ENCODE peak calls at places on chromosomes 11 and 22, in five cellular contexts. N is tibial artery, F is lower lobe of right lung, C is spleen, Q is ovary. O is an unnamed sample.

GRCh38 chr22:42757475-42757874 is 36.8 kb upstream of the A4GALT start:
- DNase-seq in Q (no peak), F (no peak), N (no peak), C (no peak), O (no peak)

GRCh38 chr11:87298155-87298554 is 260.4 kb downstream of the TMEM135 start:
- DNase-seq in F (no peak), N (no peak), C (no peak), Q (no peak), O (no peak)

GRCh38 chr11:44725016-44725651 is 1.6 kb upstream of the TSPAN18 start:
- DNase-seq in N (no peak), C (no peak), F (no peak), Q (no peak), O (no peak)

GRCh38 chr11:115530752-115531151 is 26.5 kb upstream of the CADM1 start:
- DNase-seq in N (no peak), Q (no peak), F (no peak), C (no peak), O (no peak)

GRCh38 chr11:12540075-12540685 is 134.0 kb upstream of the TEAD1 start:
- DNase-seq in F (no peak), C (no peak), Q (no peak), N (peak; percentile 34), O (no peak)

GRCh38 chr11:10694481-10695239 is 1.1 kb upstream of the IRAG1 start:
- DNase-seq in F (no peak), Q (no peak), N (no peak), C (no peak), O (no peak)

GRCh38 chr11:110433393-110434333 is 3.9 kb downstream of the FDX1 start:
- DNase-seq in N (no peak), F (no peak), C (no peak), Q (no peak), O (no peak)

GRCh38 chr22:33467718-33468117 is 409.5 kb upstream of the SYN3 start:
- DNase-seq in C (no peak), F (no peak), N (no peak), Q (no peak), O (no peak)

GRCh38 chr11:83464181-83464580 is 178.0 kb upstream of the CCDC90B start:
- DNase-seq in F (no peak), C (no peak), N (no peak), Q (no peak), O (no peak)

GRCh38 chr11:123690490-123690889 is 36.1 kb upstream of the SCN3B start:
- DNase-seq in N (no peak), C (no peak), F (no peak), Q (no peak), O (no peak)

GRCh38 chr11:19079643-19080440 is 19.3 kb upstream of the MRGPRX2 start:
- DNase-seq in C (no peak), F (no peak), Q (no peak), N (no peak), O (no peak)

GRCh38 chr22:46666577-46667244 is 46.5 kb downstream of the GRAMD4 start:
- DNase-seq in N (no peak), C (no peak), Q (no peak), F (no peak), O (no peak)

GRCh38 chr11:933936-934335 is 8.3 kb downstream of the AP2A2 start:
- DNase-seq in N (no peak), F (no peak), C (no peak), Q (no peak), O (no peak)

GRCh38 chr22:49533886-49534285 is 293.8 kb downstream of the BRD1 start:
- DNase-seq in N (peak; percentile 49), C (peak; percentile 54), Q (no peak), F (no peak), O (no peak)

GRCh38 chr11:133136376-133136775 is 395.9 kb downstream of the OPCML start:
- DNase-seq in Q (no peak), N (no peak), F (no peak), C (no peak), O (no peak)

GRCh38 chr11:33089776-33090175 is 50.4 kb downstream of the TCP11L1 start:
- DNase-seq in N (no peak), C (no peak), Q (no peak), F (no peak), O (no peak)

GRCh38 chr22:19176175-19176630 is 2.3 kb downstream of the SLC25A1 start:
- DNase-seq in C (no peak), Q (no peak), F (no peak), N (no peak), O (no peak)

GRCh38 chr22:19175602-19176174 is 2.8 kb downstream of the SLC25A1 start:
- DNase-seq in Q (no peak), C (no peak), F (no peak), N (no peak), O (no peak)

GRCh38 chr22:19175026-19175601 is 3.4 kb downstream of the SLC25A1 start:
- DNase-seq in N (no peak), C (no peak), Q (no peak), F (no peak), O (no peak)

GRCh38 chr22:19173047-19174035 is 5.2 kb downstream of the SLC25A1 start:
- DNase-seq in N (no peak), C (peak; percentile 74), F (no peak), Q (no peak), O (no peak)

DNA sequence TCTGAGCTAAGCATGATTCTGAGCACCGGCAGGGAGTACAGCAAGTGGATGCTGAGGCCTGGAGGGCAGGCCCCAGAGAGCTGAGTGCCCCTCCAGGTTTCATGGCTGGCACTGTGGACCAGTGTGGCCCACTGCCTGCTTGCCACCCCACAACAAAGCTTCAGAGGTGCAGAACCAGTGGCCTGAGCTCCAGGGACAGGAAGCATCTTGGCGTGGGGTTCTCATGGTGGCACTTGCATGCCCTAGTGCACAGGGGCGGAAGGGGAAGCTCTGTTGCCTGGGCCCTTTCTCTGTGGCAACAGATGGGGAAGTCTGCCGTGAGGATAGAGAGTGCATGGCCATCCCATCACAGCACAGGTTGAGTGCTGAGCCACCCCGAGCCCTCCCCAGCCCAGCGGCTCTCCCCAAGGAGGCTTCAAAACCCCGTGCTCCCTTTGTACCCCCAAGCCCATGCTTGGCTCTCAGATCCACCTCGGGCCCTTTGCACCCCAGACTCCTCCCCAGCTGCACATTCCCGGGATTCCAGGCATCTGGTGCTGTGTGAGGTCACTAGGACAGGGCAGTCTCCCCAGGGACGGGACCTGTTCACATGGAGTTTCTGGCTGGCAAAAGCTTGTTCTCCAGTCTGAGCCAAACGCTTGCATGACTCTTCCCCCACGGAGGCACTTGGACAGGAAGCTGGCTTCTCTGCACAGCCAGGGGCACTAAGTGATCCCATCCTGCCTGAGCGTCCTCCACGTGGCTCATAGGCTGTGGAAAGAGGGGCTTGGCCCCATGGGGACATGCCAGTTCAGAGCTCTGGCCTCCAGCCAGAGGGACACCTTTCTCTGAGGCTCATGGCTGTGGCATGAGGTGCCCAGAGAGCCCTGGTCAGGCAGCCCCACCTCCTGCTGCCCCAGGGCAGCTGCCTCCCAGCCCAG is 4.2 kb downstream of the SLC25A1 start:
- DNase-seq in C (peak; percentile 90), N (peak; percentile 90), F (no peak), Q (no peak), O (no peak)
- H3K4me1 ChIP-seq in C (peaks cover 48% of the 10 kb centered on the region), N (peaks cover 57% of the 10 kb centered on the region), F (peaks cover 61% of the 10 kb centered on the region), Q (peaks cover 17% of the 10 kb centered on the region), O (peaks cover 32% of the 10 kb centered on the region)

GRCh38 chr11:114479331-114479730 is 40.1 kb downstream of the REXO2 start:
- DNase-seq in F (no peak), Q (no peak), N (no peak), C (no peak), O (no peak)

GRCh38 chr11:114477946-114478537 is 38.8 kb downstream of the REXO2 start:
- DNase-seq in Q (no peak), C (no peak), N (no peak), F (no peak), O (no peak)

GRCh38 chr11:114483929-114484328 is 44.7 kb downstream of the REXO2 start:
- DNase-seq in Q (no peak), C (no peak), F (no peak), N (no peak), O (no peak)

GRCh38 chr11:114478768-114479167 is 39.5 kb downstream of the REXO2 start:
- DNase-seq in C (no peak), F (no peak), N (no peak), Q (no peak), O (no peak)

DNA sequence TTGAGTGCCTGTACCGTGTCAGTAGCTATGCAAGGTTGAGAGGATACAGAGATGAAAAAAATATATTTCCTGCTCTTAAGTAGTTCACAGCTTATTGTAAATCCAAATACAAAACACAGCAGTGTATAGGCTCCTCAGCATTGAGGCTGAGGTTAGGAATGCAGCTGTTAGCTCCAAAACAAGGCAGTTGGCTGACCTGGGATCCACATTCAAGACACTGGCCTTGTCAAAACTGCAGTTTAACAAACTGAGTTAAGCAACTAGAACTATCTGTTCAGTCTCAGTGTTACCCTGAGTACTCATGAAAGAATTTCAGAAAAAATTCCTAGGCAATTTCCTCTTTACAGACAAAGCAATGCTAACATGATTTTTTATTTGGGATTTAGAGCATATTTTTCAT is 42.8 kb downstream of the REXO2 start:
- DNase-seq in F (no peak), N (no peak), Q (no peak), C (no peak), O (no peak)
- H3K4me1 ChIP-seq in F (no peaks in the 10 kb centered on the region), N (no peaks in the 10 kb centered on the region), Q (no peaks in the 10 kb centered on the region), C (no peaks in the 10 kb centered on the region), O (no peaks in the 10 kb centered on the region)

DNA sequence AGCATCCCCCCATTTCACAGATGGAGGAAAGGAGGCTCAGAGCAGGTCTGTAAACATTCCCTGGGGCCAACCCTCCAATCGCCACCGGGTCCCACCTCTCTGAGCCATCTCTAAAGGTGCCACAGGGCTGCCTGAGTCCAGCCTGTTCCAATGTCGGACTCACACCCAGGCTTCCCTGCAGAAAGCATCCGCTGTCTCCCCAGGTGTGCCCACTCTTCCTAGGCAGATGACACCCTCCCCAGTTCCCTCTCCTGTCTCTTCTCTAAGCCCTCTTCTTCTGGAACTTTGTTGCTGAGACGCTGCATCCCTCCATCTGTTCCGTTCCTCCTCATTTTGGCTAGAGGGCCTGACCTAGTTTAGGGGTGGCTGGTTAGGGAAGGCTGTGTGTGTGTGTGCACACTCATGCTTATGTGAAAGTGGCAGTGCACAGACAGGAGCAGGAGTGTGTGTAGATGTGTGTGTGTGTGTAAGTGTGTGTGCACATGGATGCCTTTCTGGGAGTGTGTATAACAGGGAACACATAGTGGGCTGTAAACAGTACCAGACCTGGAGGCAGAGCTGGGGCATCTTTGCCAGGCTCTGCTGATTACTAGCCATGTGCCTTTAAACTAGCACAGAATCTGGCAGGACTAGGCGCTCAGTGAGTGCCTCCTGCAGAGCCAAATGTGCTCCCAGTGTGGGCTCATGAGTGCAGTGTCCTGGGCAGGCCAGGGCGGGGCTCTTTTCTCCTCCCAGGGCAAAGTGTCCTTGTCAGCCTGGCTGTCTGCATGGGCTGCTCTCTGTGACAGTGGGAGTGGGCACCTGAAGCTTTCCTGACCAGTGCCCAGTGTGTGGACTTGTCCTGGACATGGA is 77.3 kb upstream of the NECTIN1 start:
- DNase-seq in Q (no peak), F (no peak), N (no peak), C (peak; percentile 41), O (no peak)
- H3K4me1 ChIP-seq in Q (no peaks in the 10 kb centered on the region), F (no peaks in the 10 kb centered on the region), N (no peaks in the 10 kb centered on the region), C (no peaks in the 10 kb centered on the region), O (no peaks in the 10 kb centered on the region)

DNA sequence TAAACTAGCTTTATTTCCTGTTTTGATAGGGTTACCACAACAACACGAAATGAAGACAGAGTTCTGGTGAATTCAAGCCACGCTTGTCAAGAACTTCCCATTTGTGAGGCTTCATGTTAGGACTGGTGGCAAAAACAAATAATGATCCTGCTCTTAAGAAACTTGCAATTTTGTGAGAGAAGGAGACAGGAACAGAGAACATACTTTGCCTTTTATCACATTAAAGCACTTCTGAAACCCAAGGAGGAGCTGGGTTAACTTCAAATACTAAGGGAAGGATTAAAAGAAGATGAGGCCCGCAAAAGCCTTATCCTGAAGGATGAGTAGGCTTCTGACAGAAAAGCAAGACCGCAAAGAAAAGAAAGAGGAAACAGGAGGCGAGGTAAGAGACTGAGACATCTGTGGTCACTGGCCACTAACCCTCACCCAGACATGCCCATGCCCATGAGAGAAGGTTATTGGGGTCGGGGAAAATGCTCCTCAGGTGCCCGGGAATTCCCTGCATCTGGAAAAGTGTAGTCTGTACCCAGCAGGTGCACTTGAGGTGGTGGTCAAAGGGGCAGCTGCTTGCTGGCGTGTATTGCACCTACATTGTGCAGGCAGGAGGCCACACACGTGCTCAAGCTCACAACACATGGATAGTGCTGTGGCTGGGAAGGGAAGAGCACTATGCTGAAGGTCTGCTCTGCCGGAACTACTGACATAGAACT is 50.5 kb downstream of the MAPK1 start:
- DNase-seq in C (no peak), N (no peak), F (no peak), Q (no peak), O (no peak)
- H3K4me1 ChIP-seq in C (peaks cover 47% of the 10 kb centered on the region), N (peaks cover 12% of the 10 kb centered on the region), F (peaks cover 59% of the 10 kb centered on the region), Q (peaks cover 5% of the 10 kb centered on the region), O (peaks cover 39% of the 10 kb centered on the region)